ENCODE peak calls at places on chromosomes 6 and 20, in eight cellular contexts. G is DND-41, P is HepG2, O is fibroblast of lung, C is PC-3, R is GM23248, V is IMR-90, H is Karpas-422. M is an unnamed sample. For H3K9me3, the result is how much of the 10 kb centered on the place peaks cover.

GRCh38 chr6:7727150-7727950 is 1.5 kb downstream of the BMP6 start:
- DNase-seq in P (no peak), G (no peak), R (peak), C (peak), V (no peak), O (peak), H (no peak), M (peak)

GRCh38 chr6:81562169-81562568 is 190.3 kb downstream of the TENT5A start:
- DNase-seq in C (peak), V (peak), O (peak), P (peak), H (no peak), G (no peak), R (peak), M (no peak)

GRCh38 chr6:158798311-158798710 is 20.9 kb downstream of the EZR start:
- DNase-seq in V (no peak), G (no peak), R (no peak), O (no peak), C (no peak), P (no peak), H (peak), M (no peak)

GRCh38 chr20:21808863-21809664 is 103.6 kb downstream of the PAX1 start:
- DNase-seq in O (no peak), V (no peak), C (peak), G (peak), R (no peak), P (peak), H (peak), M (peak)

GRCh38 chr6:37175332-37176267 is 5.6 kb downstream of the PIM1 start:
- DNase-seq in V (no peak), R (no peak), G (no peak), O (no peak), H (no peak), C (no peak), P (no peak), M (no peak)

GRCh38 chr6:37794825-37795224 is 24.7 kb upstream of the ZFAND3 start:
- DNase-seq in P (no peak), H (no peak), V (peak), R (peak), G (no peak), O (peak), C (peak), M (no peak)

GRCh38 chr20:48597521-48598302 is 230.1 kb downstream of the PREX1 start:
- DNase-seq in R (peak), H (no peak), P (peak), C (no peak), O (no peak), G (no peak), V (no peak), M (no peak)

GRCh38 chr6:113805167-113805835 is 51.8 kb upstream of the MARCKS start:
- DNase-seq in H (no peak), G (no peak), V (peak), C (no peak), O (no peak), R (no peak), P (no peak), M (no peak)

GRCh38 chr6:107114872-107115694 is at the start of gene BEND3:
- DNase-seq in G (peak), C (peak), O (no peak), H (peak), R (peak), V (no peak), P (no peak), M (peak)

GRCh38 chr20:48893374-48893773 is 28.1 kb upstream of the ARFGEF2 start:
- DNase-seq in R (no peak), V (no peak), H (no peak), C (no peak), P (no peak), O (no peak), G (no peak), M (no peak)

GRCh38 chr20:51531141-51531710 is 11.3 kb downstream of the NFATC2 start:
- DNase-seq in O (peak), R (peak), V (peak), G (no peak), H (peak), C (peak), P (no peak), M (no peak)

GRCh38 chr6:33886673-33887144 is 82.9 kb upstream of the MLN start:
- DNase-seq in C (peak), G (peak), O (peak), V (peak), P (no peak), R (peak), H (no peak), M (no peak)

GRCh38 chr20:58717278-58718091 is 24.9 kb downstream of the NPEPL1 start:
- DNase-seq in P (no peak), R (no peak), H (no peak), O (no peak), G (peak), C (no peak), V (no peak), M (no peak)

GRCh38 chr6:135358251-135358821 is 139.2 kb downstream of the AHI1 start:
- DNase-seq in G (no peak), R (peak), P (no peak), V (peak), C (peak), O (peak), H (no peak), M (no peak)

GRCh38 chr6:26309731-26310142 is 55.3 kb upstream of the BTN3A2 start:
- DNase-seq in C (peak), V (peak), P (peak), O (peak), H (no peak), R (peak), G (no peak), M (no peak)

GRCh38 chr6:31651602-31652191 is 764 bp downstream of the BAG6 start:
- DNase-seq in R (peak), G (no peak), C (peak), P (peak), O (peak), V (peak), H (peak), M (peak)

GRCh38 chr6:15346315-15346714 is 100.4 kb downstream of the JARID2 start:
- DNase-seq in P (no peak), V (no peak), C (no peak), G (peak), H (no peak), R (no peak), O (no peak), M (no peak)

GRCh38 chr6:22737331-22737730 is 168.0 kb downstream of the HDGFL1 start:
- DNase-seq in C (peak), V (peak), O (peak), P (no peak), R (peak), H (no peak), G (peak), M (peak)

DNA sequence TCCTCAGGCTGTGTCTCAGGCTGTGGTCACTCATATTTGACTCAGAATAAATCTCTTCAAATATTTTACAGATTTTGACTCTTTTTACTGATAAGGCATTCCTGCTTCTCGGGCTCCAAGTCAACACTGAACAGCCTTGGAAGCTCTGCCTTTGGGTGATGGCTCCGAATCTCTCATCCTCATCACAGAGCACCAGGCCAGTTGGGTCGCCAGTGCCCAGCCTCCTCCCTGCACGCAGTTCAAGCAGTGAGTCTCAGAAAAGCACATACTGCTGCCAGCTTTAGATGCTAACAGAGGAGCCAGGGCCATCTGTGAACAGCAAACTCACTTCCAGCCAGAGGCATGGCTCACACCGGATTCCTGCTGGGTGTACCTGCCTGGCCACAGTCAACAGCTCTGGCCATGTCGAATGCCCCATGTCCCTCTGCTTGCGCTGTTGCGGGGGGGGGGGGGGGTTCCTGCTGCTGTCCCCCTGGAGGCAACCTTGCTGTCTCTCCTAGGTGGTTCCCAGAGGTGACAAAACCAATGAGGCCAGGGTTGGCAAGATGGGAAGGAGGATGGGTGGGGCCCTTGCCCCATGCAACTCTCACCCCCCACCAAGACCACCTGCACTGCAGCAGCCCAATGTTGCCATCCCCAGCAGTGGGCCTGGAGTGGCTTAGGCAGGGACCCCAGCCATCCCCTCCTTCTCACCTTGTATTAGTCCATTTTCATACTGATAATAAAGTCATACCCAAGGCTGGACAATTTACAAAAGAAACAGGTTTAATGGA is 248.8 kb downstream of the ERMARD start:
- DNase-seq in C (no peak), R (no peak), V (no peak), G (no peak), O (no peak), P (no peak), H (no peak), M (no peak)
- H3K9me3 ChIP-seq in C (under half), R (under half), V (under half), G (under half), O (under half), P (under half), H (under half), M (under half)

GRCh38 chr20:31704225-31705119 is 18.2 kb downstream of the BCL2L1 start:
- DNase-seq in O (peak), C (peak), H (no peak), G (no peak), V (peak), P (peak), R (peak), M (peak)
- H3K27ac ChIP-seq in O (peak), C (peak), H (no peak), G (peak), V (peak), P (peak), R (no peak), M (no peak)

GRCh38 chr6:79601020-79601609 is 30.0 kb upstream of the SH3BGRL2 start:
- DNase-seq in H (no peak), C (peak), R (peak), G (no peak), V (peak), P (peak), O (peak), M (no peak)

GRCh38 chr6:79602859-79603258 is 28.3 kb upstream of the SH3BGRL2 start:
- DNase-seq in V (no peak), R (no peak), P (no peak), C (no peak), O (peak), G (no peak), H (no peak), M (no peak)

GRCh38 chr6:79599725-79600259 is 31.3 kb upstream of the SH3BGRL2 start:
- DNase-seq in P (no peak), H (no peak), R (no peak), C (no peak), O (no peak), G (no peak), V (no peak), M (no peak)

GRCh38 chr6:79598012-79598411 is 33.1 kb upstream of the SH3BGRL2 start:
- DNase-seq in P (no peak), R (no peak), O (no peak), V (no peak), G (no peak), H (no peak), C (no peak), M (no peak)

DNA sequence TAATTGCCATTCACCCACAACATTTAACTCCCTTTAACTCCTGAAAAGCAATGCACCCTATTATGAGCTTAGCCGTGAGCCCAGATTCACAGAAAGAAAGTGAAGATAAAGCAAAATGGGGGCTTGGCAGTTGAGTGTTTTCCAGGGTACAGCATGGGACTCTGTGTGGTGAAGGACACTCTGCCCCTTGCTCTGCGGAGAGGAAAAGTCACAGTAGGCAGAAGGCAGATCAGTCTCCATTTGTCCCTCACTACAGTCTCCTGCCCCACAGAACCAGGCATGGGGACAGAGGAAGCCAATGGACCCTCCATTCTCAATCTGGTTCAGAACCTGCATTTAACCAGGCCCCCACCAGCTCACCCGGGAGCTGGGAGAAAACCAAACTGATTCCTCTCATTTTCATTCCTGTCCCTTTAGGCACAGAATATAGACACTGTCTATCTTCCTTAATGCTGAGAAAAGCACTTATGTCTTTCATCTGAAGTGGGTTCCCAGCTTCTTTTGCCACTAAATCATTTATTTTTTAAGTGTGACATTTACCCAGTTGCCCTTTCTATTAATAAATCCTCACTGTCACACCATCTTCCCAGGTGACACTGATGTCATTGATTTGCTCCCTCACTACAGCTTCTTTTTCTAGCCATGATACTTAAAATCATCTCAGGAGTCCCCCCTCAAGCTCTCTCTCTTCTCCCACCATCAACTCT is 30.7 kb upstream of the SH3BGRL2 start:
- DNase-seq in O (no peak), H (no peak), V (no peak), C (no peak), P (no peak), R (no peak), G (no peak), M (no peak)
- H3K9ac ChIP-seq in O (no peak), H (no peak), V (no peak), C (no peak), P (no peak), R (no peak), G (no peak), M (no peak)

DNA sequence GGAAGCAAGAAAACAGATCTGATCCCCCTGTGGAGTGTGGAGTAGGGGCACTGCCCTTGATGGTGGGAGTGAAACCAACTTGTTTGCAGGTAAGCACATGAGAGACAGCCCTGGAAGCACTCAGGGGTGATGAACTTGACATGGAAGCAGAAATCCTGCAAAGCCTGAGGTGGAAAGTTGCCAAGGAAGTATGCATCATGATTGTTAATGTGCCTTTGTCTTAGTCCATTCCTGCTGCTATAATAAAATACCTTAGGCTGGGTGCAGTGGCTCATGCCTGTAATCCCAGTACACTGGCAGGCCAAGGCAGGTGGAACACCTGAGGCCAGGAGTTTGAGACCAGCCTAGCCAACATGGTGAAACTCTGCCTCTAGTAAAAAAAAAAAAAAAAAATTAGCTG is 40.2 kb upstream of the IFNGR1 start:
- DNase-seq in C (peak), V (peak), P (peak), G (no peak), O (peak), H (no peak), R (no peak), M (no peak)
- H3K9me3 ChIP-seq in C (under half), V (under half), P (under half), G (under half), O (under half), H (under half), R (under half), M (under half)

DNA sequence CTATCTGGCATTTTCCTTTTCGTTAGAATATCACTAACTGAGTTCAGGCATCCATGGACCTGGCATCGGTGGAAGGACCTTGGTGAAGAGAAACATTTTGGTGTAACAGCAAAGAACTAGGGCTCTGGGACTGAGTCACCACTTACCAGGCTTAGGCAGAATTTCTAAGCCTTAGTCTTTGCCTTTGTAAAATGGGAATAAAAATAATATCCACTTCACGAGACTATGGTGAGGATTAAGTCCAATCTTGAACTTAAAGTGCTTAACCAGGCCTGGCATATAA is 42.0 kb upstream of the ENPP1 start:
- DNase-seq in P (no peak), C (no peak), R (peak), V (no peak), H (no peak), O (no peak), G (no peak), M (no peak)
- H3K27ac ChIP-seq in P (peak), C (no peak), R (peak), V (no peak), H (no peak), O (no peak), G (no peak), M (no peak)

DNA sequence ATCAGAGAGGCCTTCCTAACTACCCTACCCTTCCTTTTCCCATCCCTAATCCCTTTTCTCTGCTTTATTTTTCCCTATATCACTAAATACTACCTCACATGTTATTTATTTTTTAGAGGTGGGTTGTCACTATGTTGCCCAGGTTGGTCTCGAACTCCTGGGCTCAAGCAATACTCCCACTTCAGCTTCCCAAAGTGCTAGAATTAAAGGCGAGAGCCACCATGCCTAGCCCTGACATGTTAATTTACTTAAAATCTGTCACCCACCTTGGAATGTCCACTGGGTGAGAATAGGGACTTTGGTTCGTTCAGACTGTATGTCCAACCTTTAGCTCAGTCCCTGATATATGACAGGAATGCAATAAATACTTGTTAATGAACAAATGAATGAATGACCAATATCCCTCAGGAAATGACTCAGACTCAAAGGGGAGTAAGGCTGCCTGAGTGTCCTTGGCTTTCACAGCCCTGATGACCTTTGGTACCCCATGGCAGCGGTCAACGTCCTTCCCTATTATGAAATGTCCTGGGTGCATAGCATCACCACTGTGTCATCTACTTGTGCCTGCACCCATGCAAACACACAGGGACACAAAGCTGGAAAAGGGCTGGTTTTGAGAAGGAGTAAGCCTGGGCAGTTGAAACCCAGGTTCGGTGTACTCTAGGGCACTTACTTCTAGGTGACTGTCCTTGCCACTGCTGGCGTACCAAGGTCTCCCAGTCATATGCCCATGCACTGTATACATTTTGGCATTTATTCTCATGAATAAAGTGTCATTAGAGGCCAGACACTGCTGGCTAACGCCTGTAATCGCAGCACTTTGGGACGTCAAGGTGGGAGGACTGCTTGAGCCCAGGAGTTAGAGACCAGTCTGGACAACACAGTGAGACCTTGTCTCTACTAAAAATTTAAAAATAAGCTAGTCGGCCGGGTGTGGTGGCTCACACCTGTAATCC is 26.5 kb downstream of the BCL2L1 start:
- DNase-seq in V (peak), G (no peak), C (peak), P (peak), H (no peak), R (peak), O (peak), M (no peak)
- H3K9ac ChIP-seq in V (no peak), G (peak), C (peak), P (peak), H (no peak), R (no peak), O (no peak), M (no peak)

GRCh38 chr6:169009658-169010057 is 244.0 kb downstream of the THBS2 start:
- DNase-seq in P (no peak), G (no peak), V (no peak), H (no peak), R (no peak), C (no peak), O (no peak), M (no peak)

GRCh38 chr6:169016758-169017157 is 236.9 kb downstream of the THBS2 start:
- DNase-seq in C (no peak), P (no peak), O (no peak), R (no peak), G (no peak), H (no peak), V (no peak), M (no peak)

GRCh38 chr6:169019111-169019510 is 234.5 kb downstream of the THBS2 start:
- DNase-seq in P (no peak), O (no peak), R (no peak), G (no peak), H (no peak), V (no peak), C (no peak), M (no peak)

GRCh38 chr6:169019727-169020491 is 233.7 kb downstream of the THBS2 start:
- DNase-seq in H (no peak), P (peak), O (no peak), G (no peak), C (peak), R (no peak), V (peak), M (peak)

DNA sequence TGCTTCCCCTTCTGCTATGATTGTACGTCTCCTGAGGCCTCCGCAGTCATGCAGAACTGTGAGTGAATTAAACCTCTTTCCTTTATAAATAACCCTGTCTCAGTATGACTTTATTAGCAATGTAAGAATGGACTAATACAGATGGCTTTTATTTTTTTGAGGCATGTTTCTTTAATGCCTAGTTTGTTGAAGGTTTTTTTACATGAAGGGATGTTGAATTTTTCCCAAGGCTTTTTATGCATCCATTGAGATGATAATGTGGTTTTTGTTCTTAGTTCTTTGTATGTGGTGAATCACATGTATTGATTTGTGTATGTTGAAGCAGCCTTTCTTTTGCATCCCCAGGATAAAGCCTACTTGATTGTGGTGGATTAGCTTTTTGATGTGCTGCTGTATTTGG is 239.0 kb downstream of the THBS2 start:
- DNase-seq in O (no peak), H (no peak), V (no peak), R (no peak), C (no peak), G (no peak), P (no peak), M (no peak)
- H3K9me3 ChIP-seq in O (under half), H (under half), V (under half), R (under half), C (under half), G (under half), P (under half), M (under half)

GRCh38 chr6:91911945-91912344 is 1325.1 kb upstream of the MAP3K7 start:
- DNase-seq in V (no peak), R (no peak), P (no peak), G (no peak), C (no peak), H (no peak), O (no peak), M (no peak)
- H3K27ac ChIP-seq in V (no peak), R (no peak), P (no peak), G (no peak), C (no peak), H (no peak), O (no peak), M (no peak)

GRCh38 chr20:3318226-3318884 is 79.4 kb upstream of the SLC4A11 start:
- DNase-seq in R (no peak), P (no peak), V (peak), G (no peak), C (peak), H (no peak), O (peak), M (no peak)
- H3K9ac ChIP-seq in R (no peak), P (no peak), V (no peak), G (no peak), C (no peak), H (no peak), O (no peak), M (no peak)